ENCODE peak calls at places on chromosomes 5 and 9, in eight cellular contexts. One of them, this sample, is unnamed.

GRCh38 chr5:136408996-136409395 is 43.7 kb upstream of the TRPC7 start:
- DNase-seq in T follicular helper cell: no peak
- DNase-seq in stimulated activated CD4-positive, alpha-beta T cell treated with anti-CD3 and anti-CD28 coated beads, Interleukin-1b, Interleukin-23, amount 100 ng/mL, for 48 hours: no peak
- DNase-seq in naive B cell: no peak
- DNase-seq in HFF-Myc: no peak
- DNase-seq in stimulated activated naive CD4-positive, alpha-beta T cell: no peak
- DNase-seq in COR-L47: no peak
- DNase-seq in activated CD8-positive, alpha-beta memory T cell treated with anti-CD3 and anti-CD28 coated beads for 24 hours: no peak
- DNase-seq in this sample: no peak

GRCh38 chr9:133114451-133114885 is 6.6 kb downstream of the RALGDS start:
- DNase-seq in T follicular helper cell: no peak
- DNase-seq in stimulated activated CD4-positive, alpha-beta T cell treated with anti-CD3 and anti-CD28 coated beads, Interleukin-1b, Interleukin-23, amount 100 ng/mL, for 48 hours: no peak
- DNase-seq in naive B cell: no peak
- DNase-seq in HFF-Myc: no peak
- DNase-seq in stimulated activated naive CD4-positive, alpha-beta T cell: no peak
- DNase-seq in COR-L47: no peak
- DNase-seq in activated CD8-positive, alpha-beta memory T cell treated with anti-CD3 and anti-CD28 coated beads for 24 hours: no peak
- DNase-seq in this sample: no peak

GRCh38 chr9:130295431-130295830 is 29.9 kb downstream of the HMCN2 start:
- DNase-seq in T follicular helper cell: no peak
- DNase-seq in stimulated activated CD4-positive, alpha-beta T cell treated with anti-CD3 and anti-CD28 coated beads, Interleukin-1b, Interleukin-23, amount 100 ng/mL, for 48 hours: no peak
- DNase-seq in naive B cell: no peak
- DNase-seq in HFF-Myc: no peak
- DNase-seq in stimulated activated naive CD4-positive, alpha-beta T cell: no peak
- DNase-seq in COR-L47: no peak
- DNase-seq in activated CD8-positive, alpha-beta memory T cell treated with anti-CD3 and anti-CD28 coated beads for 24 hours: no peak
- DNase-seq in this sample: no peak

GRCh38 chr9:135267410-135267809 is 179.9 kb downstream of the OLFM1 start:
- DNase-seq in T follicular helper cell: no peak
- DNase-seq in stimulated activated CD4-positive, alpha-beta T cell treated with anti-CD3 and anti-CD28 coated beads, Interleukin-1b, Interleukin-23, amount 100 ng/mL, for 48 hours: no peak
- DNase-seq in naive B cell: no peak
- DNase-seq in HFF-Myc: no peak
- DNase-seq in stimulated activated naive CD4-positive, alpha-beta T cell: no peak
- DNase-seq in COR-L47: no peak
- DNase-seq in activated CD8-positive, alpha-beta memory T cell treated with anti-CD3 and anti-CD28 coated beads for 24 hours: no peak
- DNase-seq in this sample: no peak

GRCh38 chr9:24459898-24460297 is 85.8 kb downstream of the IZUMO3 start:
- DNase-seq in T follicular helper cell: no peak
- DNase-seq in stimulated activated CD4-positive, alpha-beta T cell treated with anti-CD3 and anti-CD28 coated beads, Interleukin-1b, Interleukin-23, amount 100 ng/mL, for 48 hours: no peak
- DNase-seq in naive B cell: no peak
- DNase-seq in HFF-Myc: no peak
- DNase-seq in stimulated activated naive CD4-positive, alpha-beta T cell: no peak
- DNase-seq in COR-L47: no peak
- DNase-seq in activated CD8-positive, alpha-beta memory T cell treated with anti-CD3 and anti-CD28 coated beads for 24 hours: no peak
- DNase-seq in this sample: no peak

GRCh38 chr5:8825161-8825757 is 720.6 kb downstream of the SEMA5A start:
- DNase-seq in T follicular helper cell: no peak
- DNase-seq in stimulated activated CD4-positive, alpha-beta T cell treated with anti-CD3 and anti-CD28 coated beads, Interleukin-1b, Interleukin-23, amount 100 ng/mL, for 48 hours: no peak
- DNase-seq in naive B cell: no peak
- DNase-seq in HFF-Myc: no peak
- DNase-seq in stimulated activated naive CD4-positive, alpha-beta T cell: no peak
- DNase-seq in COR-L47: no peak
- DNase-seq in activated CD8-positive, alpha-beta memory T cell treated with anti-CD3 and anti-CD28 coated beads for 24 hours: no peak
- DNase-seq in this sample: no peak

GRCh38 chr9:33161011-33161588 is 6.0 kb downstream of the B4GALT1 start:
- DNase-seq in T follicular helper cell: no peak
- DNase-seq in stimulated activated CD4-positive, alpha-beta T cell treated with anti-CD3 and anti-CD28 coated beads, Interleukin-1b, Interleukin-23, amount 100 ng/mL, for 48 hours: peak; percentile 50
- DNase-seq in naive B cell: no peak
- DNase-seq in HFF-Myc: peak; percentile 90
- DNase-seq in stimulated activated naive CD4-positive, alpha-beta T cell: no peak
- DNase-seq in COR-L47: peak; percentile 37
- DNase-seq in activated CD8-positive, alpha-beta memory T cell treated with anti-CD3 and anti-CD28 coated beads for 24 hours: no peak
- DNase-seq in this sample: peak; percentile 32

GRCh38 chr9:70933318-70933717 is 188.1 kb downstream of the TRPM3 start:
- DNase-seq in T follicular helper cell: no peak
- DNase-seq in stimulated activated CD4-positive, alpha-beta T cell treated with anti-CD3 and anti-CD28 coated beads, Interleukin-1b, Interleukin-23, amount 100 ng/mL, for 48 hours: no peak
- DNase-seq in naive B cell: no peak
- DNase-seq in HFF-Myc: no peak
- DNase-seq in stimulated activated naive CD4-positive, alpha-beta T cell: no peak
- DNase-seq in COR-L47: no peak
- DNase-seq in activated CD8-positive, alpha-beta memory T cell treated with anti-CD3 and anti-CD28 coated beads for 24 hours: no peak
- DNase-seq in this sample: no peak

GRCh38 chr5:143606043-143606752 is 202.7 kb upstream of the NR3C1 start:
- DNase-seq in T follicular helper cell: no peak
- DNase-seq in stimulated activated CD4-positive, alpha-beta T cell treated with anti-CD3 and anti-CD28 coated beads, Interleukin-1b, Interleukin-23, amount 100 ng/mL, for 48 hours: peak; percentile 40
- DNase-seq in naive B cell: no peak
- DNase-seq in HFF-Myc: no peak
- DNase-seq in stimulated activated naive CD4-positive, alpha-beta T cell: no peak
- DNase-seq in COR-L47: no peak
- DNase-seq in activated CD8-positive, alpha-beta memory T cell treated with anti-CD3 and anti-CD28 coated beads for 24 hours: no peak
- DNase-seq in this sample: no peak

GRCh38 chr9:101418518-101419111 is 17.0 kb downstream of the ALDOB start:
- DNase-seq in T follicular helper cell: no peak
- DNase-seq in stimulated activated CD4-positive, alpha-beta T cell treated with anti-CD3 and anti-CD28 coated beads, Interleukin-1b, Interleukin-23, amount 100 ng/mL, for 48 hours: no peak
- DNase-seq in naive B cell: no peak
- DNase-seq in HFF-Myc: no peak
- DNase-seq in stimulated activated naive CD4-positive, alpha-beta T cell: no peak
- DNase-seq in COR-L47: no peak
- DNase-seq in activated CD8-positive, alpha-beta memory T cell treated with anti-CD3 and anti-CD28 coated beads for 24 hours: no peak
- DNase-seq in this sample: no peak

This sample was measured in effector CD4-positive, alpha-beta T cell.